ENCODE peak calls at places on chromosome 20, in nine cellular contexts. C, T, H, F, K, E, X, S and W are unnamed samples.

GRCh38 chr20:58523072-58523681 is 8.0 kb upstream of the APCDD1L start:
- DNase-seq in C (no peak), T (peak), H (no peak), F (no peak), K (peak), E (no peak), X (peak), S (no peak), W (peak)

GRCh38 chr20:703010-703409 is 27.4 kb upstream of the SCRT2 start:
- DNase-seq in C (no peak), T (no peak), H (no peak), F (no peak), K (no peak), E (no peak), X (no peak), S (no peak), W (no peak)

GRCh38 chr20:17624551-17625245 is 54.8 kb downstream of the DSTN start:
- DNase-seq in C (no peak), T (no peak), H (no peak), F (no peak), K (no peak), E (no peak), X (no peak), S (no peak), W (no peak)

GRCh38 chr20:59435496-59435895 is 135.1 kb downstream of the EDN3 start:
- DNase-seq in C (no peak), T (no peak), H (no peak), F (no peak), K (no peak), E (no peak), X (no peak), S (no peak), W (no peak)

GRCh38 chr20:25087186-25087929 is 5.4 kb upstream of the VSX1 start:
- DNase-seq in C (no peak), T (no peak), H (no peak), F (no peak), K (no peak), E (no peak), X (no peak), S (no peak), W (no peak)

GRCh38 chr20:17849901-17850673 is 118.5 kb downstream of the SNX5 start:
- DNase-seq in C (peak), T (peak), H (peak), F (peak), K (no peak), E (peak), X (no peak), S (peak), W (peak)

GRCh38 chr20:49446808-49447207 is 35.7 kb downstream of the KCNB1 start:
- DNase-seq in C (no peak), T (no peak), H (no peak), F (peak), K (peak), E (no peak), X (peak), S (peak), W (peak)

GRCh38 chr20:6704132-6704861 is 63.2 kb upstream of the BMP2 start:
- DNase-seq in C (peak), T (peak), H (peak), F (peak), K (no peak), E (no peak), X (no peak), S (peak), W (peak)

GRCh38 chr20:17966432-17967312 is 1.9 kb downstream of the SNX5 start:
- DNase-seq in C (peak), T (peak), H (peak), F (peak), K (peak), E (peak), X (no peak), S (peak), W (peak)

GRCh38 chr20:35329435-35330139 is 37.4 kb upstream of the FAM83C start:
- DNase-seq in C (peak), T (peak), H (peak), F (peak), K (peak), E (peak), X (peak), S (peak), W (no peak)

GRCh38 chr20:48384147-48384818 is 443.5 kb downstream of the PREX1 start:
- DNase-seq in C (no peak), T (no peak), H (no peak), F (peak), K (peak), E (no peak), X (peak), S (no peak), W (no peak)

GRCh38 chr20:10185741-10186558 is 32.7 kb upstream of the SNAP25 start:
- DNase-seq in C (peak), T (no peak), H (peak), F (no peak), K (no peak), E (no peak), X (no peak), S (no peak), W (peak)

GRCh38 chr20:20517296-20517695 is 149.4 kb downstream of the INSM1 start:
- DNase-seq in C (no peak), T (no peak), H (no peak), F (no peak), K (no peak), E (no peak), X (no peak), S (no peak), W (no peak)

GRCh38 chr20:35135867-35136586 is 11.1 kb downstream of the EDEM2 start:
- DNase-seq in C (no peak), T (peak), H (no peak), F (peak), K (no peak), E (no peak), X (no peak), S (peak), W (peak)

GRCh38 chr20:48711044-48711428 is 116.8 kb downstream of the PREX1 start:
- DNase-seq in C (no peak), T (no peak), H (no peak), F (no peak), K (no peak), E (no peak), X (no peak), S (no peak), W (no peak)

GRCh38 chr20:10324198-10324836 is 105.7 kb downstream of the SNAP25 start:
- DNase-seq in C (no peak), T (no peak), H (no peak), F (no peak), K (no peak), E (no peak), X (no peak), S (no peak), W (no peak)

GRCh38 chr20:13041574-13042457 is 33.0 kb downstream of the SPTLC3 start:
- DNase-seq in C (peak), T (peak), H (no peak), F (peak), K (no peak), E (no peak), X (no peak), S (no peak), W (peak)

GRCh38 chr20:2692036-2692885 is at the start of gene EBF4:
- DNase-seq in C (no peak), T (no peak), H (no peak), F (peak), K (peak), E (peak), X (peak), S (peak), W (peak)

GRCh38 chr20:49697071-49697470 is 16.6 kb downstream of the B4GALT5 start:
- DNase-seq in C (no peak), T (no peak), H (no peak), F (no peak), K (no peak), E (no peak), X (no peak), S (no peak), W (no peak)

GRCh38 chr20:20399705-20400104 is 31.8 kb downstream of the INSM1 start:
- DNase-seq in C (no peak), T (no peak), H (peak), F (no peak), K (no peak), E (no peak), X (no peak), S (no peak), W (no peak)

GRCh38 chr20:40993794-40994540 is 34.7 kb upstream of the TOP1 start:
- DNase-seq in C (peak), T (peak), H (no peak), F (peak), K (no peak), E (no peak), X (no peak), S (no peak), W (no peak)

GRCh38 chr20:3808141-3808479 is 12.0 kb downstream of the CDC25B start:
- DNase-seq in C (peak), T (peak), H (peak), F (peak), K (no peak), E (peak), X (no peak), S (peak), W (peak)

GRCh38 chr20:9634327-9634726 is 119.9 kb downstream of the LAMP5 start:
- DNase-seq in C (no peak), T (no peak), H (no peak), F (no peak), K (no peak), E (no peak), X (no peak), S (no peak), W (no peak)

GRCh38 chr20:1526310-1526709 is 31.2 kb downstream of the SIRPD start:
- DNase-seq in C (no peak), T (no peak), H (no peak), F (no peak), K (no peak), E (no peak), X (no peak), S (no peak), W (no peak)

GRCh38 chr20:5031206-5031557 is 29.9 kb upstream of the SLC23A2 start:
- DNase-seq in C (no peak), T (no peak), H (no peak), F (no peak), K (peak), E (no peak), X (no peak), S (no peak), W (no peak)

GRCh38 chr20:9079038-9079731 is 10.3 kb downstream of the PLCB4 start:
- DNase-seq in C (no peak), T (no peak), H (no peak), F (no peak), K (peak), E (no peak), X (no peak), S (no peak), W (no peak)

GRCh38 chr20:4152696-4153235 is 137.4 kb upstream of the RNF24 start:
- DNase-seq in C (peak), T (peak), H (no peak), F (peak), K (no peak), E (no peak), X (no peak), S (peak), W (no peak)

GRCh38 chr20:53599378-53599777 is 5.7 kb upstream of the ZNF217 start:
- DNase-seq in C (peak), T (no peak), H (no peak), F (no peak), K (no peak), E (no peak), X (no peak), S (no peak), W (no peak)
- H3K9ac ChIP-seq in C (no peak), T (no peak), H (no peak), F (no peak), K (no peak), E (no peak), X (no peak), S (no peak), W (no peak)

GRCh38 chr20:53933232-53933846 is 137.1 kb downstream of the BCAS1 start:
- DNase-seq in C (no peak), T (no peak), H (no peak), F (no peak), K (no peak), E (no peak), X (no peak), S (no peak), W (no peak)

GRCh38 chr20:53934421-53935352 is 135.7 kb downstream of the BCAS1 start:
- DNase-seq in C (peak), T (peak), H (no peak), F (peak), K (peak), E (peak), X (no peak), S (peak), W (peak)

GRCh38 chr20:53937929-53938367 is 132.4 kb downstream of the BCAS1 start:
- DNase-seq in C (no peak), T (no peak), H (peak), F (no peak), K (no peak), E (no peak), X (no peak), S (no peak), W (no peak)

GRCh38 chr20:53937330-53937729 is 133.1 kb downstream of the BCAS1 start:
- DNase-seq in C (no peak), T (no peak), H (no peak), F (no peak), K (no peak), E (no peak), X (no peak), S (no peak), W (no peak)

DNA sequence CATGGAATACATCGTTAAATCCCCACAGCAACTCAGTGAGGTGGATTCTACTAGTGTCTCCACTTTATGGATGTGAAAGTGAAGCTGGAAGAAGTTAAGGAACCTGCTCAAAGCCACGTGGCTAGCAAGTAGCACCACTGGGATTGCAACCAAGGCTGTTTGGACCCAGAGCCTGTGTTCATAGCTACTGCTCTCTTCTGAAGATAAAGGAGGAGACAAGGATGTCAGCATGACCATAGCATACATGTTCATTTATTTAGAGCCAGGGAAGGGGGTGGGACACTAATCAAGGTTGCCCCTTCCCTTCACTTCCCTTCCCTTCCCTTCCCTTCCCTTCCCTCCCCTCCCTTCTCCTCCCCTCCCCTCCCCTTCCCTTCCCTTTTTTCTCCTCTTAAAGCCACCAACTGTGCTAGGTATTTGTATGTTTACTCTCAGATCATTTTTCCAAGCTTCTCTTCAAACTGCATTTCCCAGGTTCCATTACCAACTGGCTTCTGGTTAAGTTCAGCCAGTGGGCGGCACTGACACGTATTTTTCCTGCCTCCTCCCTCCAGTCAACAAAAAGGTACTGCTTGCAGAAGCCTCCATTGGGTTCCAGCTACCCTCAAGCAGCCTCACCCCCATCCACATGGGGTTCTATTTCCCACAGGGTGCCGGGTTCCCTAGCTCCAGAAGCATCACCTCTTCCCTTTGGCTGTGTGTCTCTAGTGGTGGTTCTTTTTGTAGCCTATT is 134.9 kb downstream of the BCAS1 start:
- DNase-seq in C (no peak), T (no peak), H (no peak), F (no peak), K (peak), E (no peak), X (no peak), S (peak), W (no peak)
- H3K9ac ChIP-seq in C (no peak), T (no peak), H (no peak), F (peak), K (no peak), E (no peak), X (no peak), S (peak), W (no peak)

DNA sequence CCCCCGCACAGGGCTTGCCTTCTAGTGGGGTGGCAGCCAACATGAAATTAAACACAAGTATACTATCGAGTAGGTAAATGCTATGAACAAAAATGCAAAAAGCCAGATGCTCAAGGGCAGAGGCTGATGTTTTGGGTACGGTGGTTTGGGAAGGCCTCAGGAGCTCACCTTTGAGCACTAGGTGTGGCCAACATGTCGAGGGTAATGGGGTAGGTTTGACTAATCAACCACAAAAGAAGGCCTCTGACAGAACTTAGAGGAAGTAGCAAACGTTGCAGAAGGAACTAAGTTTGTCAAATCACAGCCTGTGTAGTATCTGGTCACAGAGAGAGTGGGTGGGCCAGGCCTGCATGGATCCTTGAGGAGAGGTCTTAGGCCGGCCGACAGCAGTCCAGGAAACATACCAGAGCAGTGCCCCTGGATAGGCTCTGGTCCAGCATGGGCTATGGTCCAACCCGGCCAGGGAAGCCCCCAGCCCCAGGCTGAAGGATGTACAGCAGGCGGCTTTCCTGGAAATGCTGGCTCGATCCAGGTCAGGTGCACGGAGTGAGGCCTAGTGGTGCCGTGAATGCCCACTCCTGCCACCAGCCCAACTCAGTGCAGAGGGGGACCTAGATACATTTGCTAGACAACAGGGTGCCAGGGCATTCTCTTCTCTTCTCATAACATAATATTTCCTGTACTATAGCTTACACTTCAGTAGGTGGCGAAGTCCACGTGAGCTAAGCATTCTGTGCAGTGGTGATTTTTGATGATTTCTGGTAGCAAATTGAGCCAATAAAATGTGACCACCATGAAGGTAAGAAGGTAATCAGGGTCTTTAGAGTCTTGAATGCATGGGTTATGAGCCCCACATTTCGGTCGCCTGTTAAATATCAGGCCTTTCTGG is 56.3 kb upstream of the CD93 start:
- DNase-seq in C (peak), T (no peak), H (no peak), F (no peak), K (no peak), E (peak), X (no peak), S (no peak), W (no peak)
- H3K9ac ChIP-seq in C (peak), T (no peak), H (no peak), F (peak), K (no peak), E (no peak), X (no peak), S (peak), W (no peak)

GRCh38 chr20:56859039-56859750 is 230.1 kb downstream of the TFAP2C start:
- DNase-seq in C (no peak), T (no peak), H (no peak), F (no peak), K (peak), E (no peak), X (no peak), S (no peak), W (no peak)
- H3K9ac ChIP-seq in C (no peak), T (no peak), H (no peak), F (no peak), K (no peak), E (no peak), X (no peak), S (no peak), W (no peak)

DNA sequence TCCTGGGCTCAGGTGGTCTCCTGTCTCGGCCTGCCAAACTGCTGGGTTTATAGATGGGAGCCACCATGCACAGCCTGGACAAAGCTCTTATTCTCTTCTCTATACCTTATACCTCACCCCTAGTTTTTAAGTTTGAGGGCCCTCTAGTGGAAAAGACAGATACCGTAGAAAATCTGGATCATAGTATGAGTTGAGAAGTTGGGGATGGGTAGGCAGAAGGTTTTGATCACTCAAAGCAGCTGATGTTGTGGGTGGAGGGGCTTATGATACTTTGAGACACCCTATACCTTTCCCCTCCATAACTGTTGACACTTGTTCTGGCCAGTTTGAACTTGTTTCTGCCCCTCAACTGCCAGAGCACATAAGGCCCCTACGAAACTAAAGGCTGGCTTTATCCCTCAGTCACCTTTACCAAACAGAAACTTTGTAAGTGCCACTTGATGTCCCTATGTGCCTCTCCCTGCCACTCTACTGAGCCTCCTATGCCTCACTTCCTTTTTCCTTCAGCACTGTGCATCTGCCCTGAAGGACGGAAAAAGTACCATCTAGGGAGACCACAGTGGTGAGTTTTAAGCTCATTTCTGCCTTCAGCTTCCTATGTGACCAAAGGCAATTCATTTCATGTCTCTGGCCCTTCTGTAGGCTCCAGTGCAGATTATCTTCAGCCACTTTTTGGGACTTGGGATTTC is 28.6 kb downstream of the RALY start:
- DNase-seq in C (peak), T (no peak), H (peak), F (peak), K (peak), E (peak), X (no peak), S (peak), W (peak)
- H3K9ac ChIP-seq in C (no peak), T (no peak), H (no peak), F (no peak), K (no peak), E (no peak), X (no peak), S (no peak), W (no peak)

GRCh38 chr20:61815678-61816077 is 250.0 kb downstream of the TAF4 start:
- DNase-seq in C (no peak), T (no peak), H (no peak), F (no peak), K (no peak), E (no peak), X (no peak), S (no peak), W (no peak)

GRCh38 chr20:61814244-61814643 is 251.4 kb downstream of the TAF4 start:
- DNase-seq in C (no peak), T (no peak), H (no peak), F (no peak), K (no peak), E (no peak), X (no peak), S (no peak), W (no peak)

GRCh38 chr20:61813791-61814190 is 251.9 kb downstream of the TAF4 start:
- DNase-seq in C (no peak), T (no peak), H (no peak), F (no peak), K (no peak), E (no peak), X (no peak), S (no peak), W (no peak)

GRCh38 chr20:61814726-61815125 is 251.0 kb downstream of the TAF4 start:
- DNase-seq in C (no peak), T (no peak), H (no peak), F (no peak), K (no peak), E (no peak), X (no peak), S (no peak), W (no peak)

GRCh38 chr20:61815176-61815575 is 250.5 kb downstream of the TAF4 start:
- DNase-seq in C (no peak), T (no peak), H (no peak), F (no peak), K (no peak), E (no peak), X (no peak), S (no peak), W (no peak)
- H3K9ac ChIP-seq in C (no peak), T (no peak), H (no peak), F (no peak), K (no peak), E (no peak), X (no peak), S (no peak), W (no peak)

DNA sequence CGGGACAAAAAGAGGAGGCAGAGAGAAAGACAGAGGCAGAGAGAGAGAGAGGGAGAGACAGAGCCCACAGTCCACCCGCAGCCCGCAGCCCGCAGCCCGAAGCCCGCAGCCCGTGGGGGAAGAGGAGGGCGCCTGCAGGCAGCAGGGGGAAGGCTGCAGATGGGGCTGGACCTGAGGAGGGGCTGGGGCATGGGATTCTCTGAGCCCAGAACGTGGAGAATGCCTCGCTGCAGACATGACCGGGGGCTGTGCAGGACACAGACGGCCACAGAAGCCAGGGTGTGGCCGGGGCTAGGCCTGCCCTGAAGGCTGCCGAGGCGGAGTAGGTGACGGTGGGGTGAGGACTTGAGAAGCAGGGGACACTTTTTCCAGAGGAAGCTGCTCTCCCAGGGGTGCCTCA is 6.5 kb upstream of the SLCO4A1 start:
- DNase-seq in C (no peak), T (no peak), H (no peak), F (no peak), K (no peak), E (no peak), X (no peak), S (no peak), W (no peak)
- H3K9ac ChIP-seq in C (no peak), T (no peak), H (no peak), F (no peak), K (no peak), E (no peak), X (no peak), S (no peak), W (no peak)